ENCODE peak calls at places on chromosome 4, in nine cellular contexts. One of them, this sample, is unnamed.

GRCh38 chr4:162162672-162163071 is 1.1 kb downstream of the FSTL5 start:
- DNase-seq in aorta: no peak
- DNase-seq in WTC11: no peak
- DNase-seq in frontal cortex: no peak
- DNase-seq in germinal center: no peak
- DNase-seq in stimulated activated effector memory CD8-positive, alpha-beta T cell treated with anti-CD3 and anti-CD28 coated beads, Interleukin-12 subunit alpha, Interleukin-12 subunit beta, amount 100 ng/mL, for 72 hours: no peak
- DNase-seq in activated CD4-positive, CD25-positive, alpha-beta regulatory T cell: no peak
- DNase-seq in M059J: no peak
- DNase-seq in HEK293T: no peak
- DNase-seq in this sample: no peak

GRCh38 chr4:97496298-97496873 is 646.9 kb downstream of the STPG2 start:
- DNase-seq in aorta: no peak
- DNase-seq in WTC11: no peak
- DNase-seq in frontal cortex: no peak
- DNase-seq in germinal center: no peak
- DNase-seq in stimulated activated effector memory CD8-positive, alpha-beta T cell treated with anti-CD3 and anti-CD28 coated beads, Interleukin-12 subunit alpha, Interleukin-12 subunit beta, amount 100 ng/mL, for 72 hours: no peak
- DNase-seq in activated CD4-positive, CD25-positive, alpha-beta regulatory T cell: no peak
- DNase-seq in M059J: peak
- DNase-seq in HEK293T: no peak
- DNase-seq in this sample: no peak

GRCh38 chr4:110850461-110851447 is 227.9 kb upstream of the PITX2 start:
- DNase-seq in aorta: no peak
- DNase-seq in WTC11: peak
- DNase-seq in frontal cortex: no peak
- DNase-seq in germinal center: no peak
- DNase-seq in stimulated activated effector memory CD8-positive, alpha-beta T cell treated with anti-CD3 and anti-CD28 coated beads, Interleukin-12 subunit alpha, Interleukin-12 subunit beta, amount 100 ng/mL, for 72 hours: no peak
- DNase-seq in activated CD4-positive, CD25-positive, alpha-beta regulatory T cell: no peak
- DNase-seq in M059J: no peak
- DNase-seq in HEK293T: peak
- DNase-seq in this sample: no peak

GRCh38 chr4:152220201-152220666 is 315.7 kb downstream of the FBXW7 start:
- DNase-seq in aorta: no peak
- DNase-seq in WTC11: no peak
- DNase-seq in frontal cortex: no peak
- DNase-seq in germinal center: no peak
- DNase-seq in stimulated activated effector memory CD8-positive, alpha-beta T cell treated with anti-CD3 and anti-CD28 coated beads, Interleukin-12 subunit alpha, Interleukin-12 subunit beta, amount 100 ng/mL, for 72 hours: no peak
- DNase-seq in activated CD4-positive, CD25-positive, alpha-beta regulatory T cell: no peak
- DNase-seq in M059J: peak
- DNase-seq in HEK293T: no peak
- DNase-seq in this sample: no peak

GRCh38 chr4:39427477-39428119 is 20.9 kb downstream of the KLB start:
- DNase-seq in aorta: no peak
- DNase-seq in WTC11: no peak
- DNase-seq in frontal cortex: no peak
- DNase-seq in germinal center: no peak
- DNase-seq in stimulated activated effector memory CD8-positive, alpha-beta T cell treated with anti-CD3 and anti-CD28 coated beads, Interleukin-12 subunit alpha, Interleukin-12 subunit beta, amount 100 ng/mL, for 72 hours: no peak
- DNase-seq in activated CD4-positive, CD25-positive, alpha-beta regulatory T cell: no peak
- DNase-seq in M059J: peak
- DNase-seq in HEK293T: no peak
- DNase-seq in this sample: no peak

GRCh38 chr4:138488527-138488926 is 246.4 kb upstream of the SLC7A11 start:
- DNase-seq in aorta: no peak
- DNase-seq in WTC11: no peak
- DNase-seq in frontal cortex: no peak
- DNase-seq in germinal center: no peak
- DNase-seq in stimulated activated effector memory CD8-positive, alpha-beta T cell treated with anti-CD3 and anti-CD28 coated beads, Interleukin-12 subunit alpha, Interleukin-12 subunit beta, amount 100 ng/mL, for 72 hours: no peak
- DNase-seq in activated CD4-positive, CD25-positive, alpha-beta regulatory T cell: no peak
- DNase-seq in M059J: peak
- DNase-seq in HEK293T: no peak
- DNase-seq in this sample: no peak

GRCh38 chr4:149370002-149370401 is 445.6 kb downstream of the IQCM start:
- DNase-seq in aorta: no peak
- DNase-seq in WTC11: no peak
- DNase-seq in frontal cortex: no peak
- DNase-seq in germinal center: no peak
- DNase-seq in stimulated activated effector memory CD8-positive, alpha-beta T cell treated with anti-CD3 and anti-CD28 coated beads, Interleukin-12 subunit alpha, Interleukin-12 subunit beta, amount 100 ng/mL, for 72 hours: no peak
- DNase-seq in activated CD4-positive, CD25-positive, alpha-beta regulatory T cell: no peak
- DNase-seq in M059J: peak
- DNase-seq in HEK293T: no peak
- DNase-seq in this sample: no peak

GRCh38 chr4:150890246-150890645 is 124.8 kb downstream of the LRBA start:
- DNase-seq in aorta: no peak
- DNase-seq in WTC11: no peak
- DNase-seq in frontal cortex: no peak
- DNase-seq in germinal center: no peak
- DNase-seq in stimulated activated effector memory CD8-positive, alpha-beta T cell treated with anti-CD3 and anti-CD28 coated beads, Interleukin-12 subunit alpha, Interleukin-12 subunit beta, amount 100 ng/mL, for 72 hours: no peak
- DNase-seq in activated CD4-positive, CD25-positive, alpha-beta regulatory T cell: no peak
- DNase-seq in M059J: no peak
- DNase-seq in HEK293T: no peak
- DNase-seq in this sample: no peak

GRCh38 chr4:94558392-94558920 is 106.7 kb downstream of the PDLIM5 start:
- DNase-seq in aorta: no peak
- DNase-seq in WTC11: no peak
- DNase-seq in frontal cortex: no peak
- DNase-seq in germinal center: no peak
- DNase-seq in stimulated activated effector memory CD8-positive, alpha-beta T cell treated with anti-CD3 and anti-CD28 coated beads, Interleukin-12 subunit alpha, Interleukin-12 subunit beta, amount 100 ng/mL, for 72 hours: no peak
- DNase-seq in activated CD4-positive, CD25-positive, alpha-beta regulatory T cell: no peak
- DNase-seq in M059J: no peak
- DNase-seq in HEK293T: no peak
- DNase-seq in this sample: no peak

GRCh38 chr4:142875117-142875516 is 29.0 kb upstream of the INPP4B start:
- DNase-seq in aorta: no peak
- DNase-seq in WTC11: peak
- DNase-seq in frontal cortex: no peak
- DNase-seq in germinal center: no peak
- DNase-seq in stimulated activated effector memory CD8-positive, alpha-beta T cell treated with anti-CD3 and anti-CD28 coated beads, Interleukin-12 subunit alpha, Interleukin-12 subunit beta, amount 100 ng/mL, for 72 hours: no peak
- DNase-seq in activated CD4-positive, CD25-positive, alpha-beta regulatory T cell: no peak
- DNase-seq in M059J: peak
- DNase-seq in HEK293T: no peak
- DNase-seq in this sample: no peak

GRCh38 chr4:36178489-36178888 is 65.8 kb downstream of the ARAP2 start:
- DNase-seq in aorta: no peak
- DNase-seq in WTC11: no peak
- DNase-seq in frontal cortex: no peak
- DNase-seq in germinal center: no peak
- DNase-seq in stimulated activated effector memory CD8-positive, alpha-beta T cell treated with anti-CD3 and anti-CD28 coated beads, Interleukin-12 subunit alpha, Interleukin-12 subunit beta, amount 100 ng/mL, for 72 hours: no peak
- DNase-seq in activated CD4-positive, CD25-positive, alpha-beta regulatory T cell: no peak
- DNase-seq in M059J: no peak
- DNase-seq in HEK293T: peak
- DNase-seq in this sample: no peak

GRCh38 chr4:181958435-181958834 is 284.8 kb upstream of the TENM3 start:
- DNase-seq in aorta: no peak
- DNase-seq in WTC11: no peak
- DNase-seq in frontal cortex: no peak
- DNase-seq in germinal center: no peak
- DNase-seq in stimulated activated effector memory CD8-positive, alpha-beta T cell treated with anti-CD3 and anti-CD28 coated beads, Interleukin-12 subunit alpha, Interleukin-12 subunit beta, amount 100 ng/mL, for 72 hours: no peak
- DNase-seq in activated CD4-positive, CD25-positive, alpha-beta regulatory T cell: no peak
- DNase-seq in M059J: peak
- DNase-seq in HEK293T: no peak
- DNase-seq in this sample: no peak

GRCh38 chr4:76689079-76689817 is 208.7 kb downstream of the SOWAHB start:
- DNase-seq in aorta: peak
- DNase-seq in WTC11: peak
- DNase-seq in frontal cortex: peak
- DNase-seq in germinal center: peak
- DNase-seq in stimulated activated effector memory CD8-positive, alpha-beta T cell treated with anti-CD3 and anti-CD28 coated beads, Interleukin-12 subunit alpha, Interleukin-12 subunit beta, amount 100 ng/mL, for 72 hours: no peak
- DNase-seq in activated CD4-positive, CD25-positive, alpha-beta regulatory T cell: no peak
- DNase-seq in M059J: peak
- DNase-seq in HEK293T: peak
- DNase-seq in this sample: no peak

GRCh38 chr4:68372588-68372987 is 22.7 kb upstream of the YTHDC1 start:
- DNase-seq in aorta: no peak
- DNase-seq in WTC11: no peak
- DNase-seq in frontal cortex: no peak
- DNase-seq in germinal center: no peak
- DNase-seq in stimulated activated effector memory CD8-positive, alpha-beta T cell treated with anti-CD3 and anti-CD28 coated beads, Interleukin-12 subunit alpha, Interleukin-12 subunit beta, amount 100 ng/mL, for 72 hours: no peak
- DNase-seq in activated CD4-positive, CD25-positive, alpha-beta regulatory T cell: no peak
- DNase-seq in M059J: peak
- DNase-seq in HEK293T: no peak
- DNase-seq in this sample: no peak

GRCh38 chr4:82217986-82218715 is 155.6 kb downstream of the HNRNPD start:
- DNase-seq in aorta: no peak
- DNase-seq in WTC11: no peak
- DNase-seq in frontal cortex: peak
- DNase-seq in germinal center: peak
- DNase-seq in stimulated activated effector memory CD8-positive, alpha-beta T cell treated with anti-CD3 and anti-CD28 coated beads, Interleukin-12 subunit alpha, Interleukin-12 subunit beta, amount 100 ng/mL, for 72 hours: no peak
- DNase-seq in activated CD4-positive, CD25-positive, alpha-beta regulatory T cell: no peak
- DNase-seq in M059J: no peak
- DNase-seq in HEK293T: peak
- DNase-seq in this sample: no peak

GRCh38 chr4:46386570-46386969 is 3.4 kb downstream of the GABRA2 start:
- DNase-seq in aorta: no peak
- DNase-seq in WTC11: peak
- DNase-seq in frontal cortex: no peak
- DNase-seq in germinal center: no peak
- DNase-seq in stimulated activated effector memory CD8-positive, alpha-beta T cell treated with anti-CD3 and anti-CD28 coated beads, Interleukin-12 subunit alpha, Interleukin-12 subunit beta, amount 100 ng/mL, for 72 hours: no peak
- DNase-seq in activated CD4-positive, CD25-positive, alpha-beta regulatory T cell: no peak
- DNase-seq in M059J: peak
- DNase-seq in HEK293T: no peak
- DNase-seq in this sample: no peak

GRCh38 chr4:82293304-82293703 is 80.5 kb downstream of the HNRNPD start:
- DNase-seq in aorta: no peak
- DNase-seq in WTC11: no peak
- DNase-seq in frontal cortex: no peak
- DNase-seq in germinal center: no peak
- DNase-seq in stimulated activated effector memory CD8-positive, alpha-beta T cell treated with anti-CD3 and anti-CD28 coated beads, Interleukin-12 subunit alpha, Interleukin-12 subunit beta, amount 100 ng/mL, for 72 hours: no peak
- DNase-seq in activated CD4-positive, CD25-positive, alpha-beta regulatory T cell: no peak
- DNase-seq in M059J: peak
- DNase-seq in HEK293T: no peak
- DNase-seq in this sample: no peak

GRCh38 chr4:88158360-88159136 is at the start of gene ABCG2:
- DNase-seq in aorta: peak
- DNase-seq in WTC11: peak
- DNase-seq in frontal cortex: peak
- DNase-seq in germinal center: peak
- DNase-seq in stimulated activated effector memory CD8-positive, alpha-beta T cell treated with anti-CD3 and anti-CD28 coated beads, Interleukin-12 subunit alpha, Interleukin-12 subunit beta, amount 100 ng/mL, for 72 hours: peak
- DNase-seq in activated CD4-positive, CD25-positive, alpha-beta regulatory T cell: no peak
- DNase-seq in M059J: peak
- DNase-seq in HEK293T: peak
- DNase-seq in this sample: no peak

GRCh38 chr4:74218201-74218600 is 60.3 kb downstream of the MTHFD2L start:
- DNase-seq in aorta: no peak
- DNase-seq in WTC11: no peak
- DNase-seq in frontal cortex: no peak
- DNase-seq in germinal center: no peak
- DNase-seq in stimulated activated effector memory CD8-positive, alpha-beta T cell treated with anti-CD3 and anti-CD28 coated beads, Interleukin-12 subunit alpha, Interleukin-12 subunit beta, amount 100 ng/mL, for 72 hours: no peak
- DNase-seq in activated CD4-positive, CD25-positive, alpha-beta regulatory T cell: no peak
- DNase-seq in M059J: peak
- DNase-seq in HEK293T: no peak
- DNase-seq in this sample: no peak